ENCODE peak calls at places on chromosome 12, in four cellular contexts. One of them, this sample, is unnamed.

GRCh38 chr12:96121271-96121711 is 72.9 kb upstream of the ELK3 start:
- DNase-seq in nephron progenitor cell: no peak
- DNase-seq in HL-60: peak
- DNase-seq in activated gamma-delta T cell treated with Interleukin-2 at 50 U/mL for 16 hours: no peak
- DNase-seq in this sample: no peak

GRCh38 chr12:43206396-43206795 is 345.6 kb downstream of the ADAMTS20 start:
- DNase-seq in nephron progenitor cell: no peak
- DNase-seq in HL-60: no peak
- DNase-seq in activated gamma-delta T cell treated with Interleukin-2 at 50 U/mL for 16 hours: no peak
- DNase-seq in this sample: no peak

GRCh38 chr12:125092872-125093680 is 27.8 kb downstream of the AACS start:
- DNase-seq in HL-60: no peak
- DNase-seq in activated gamma-delta T cell treated with Interleukin-2 at 50 U/mL for 16 hours: no peak
- DNase-seq in nephron progenitor cell: no peak
- DNase-seq in this sample: peak

GRCh38 chr12:6494351-6494743 is 445 bp downstream of the NCAPD2 start:
- DNase-seq in nephron progenitor cell: peak
- DNase-seq in HL-60: peak
- DNase-seq in activated gamma-delta T cell treated with Interleukin-2 at 50 U/mL for 16 hours: no peak
- DNase-seq in this sample: no peak

GRCh38 chr12:6647083-6647604 is at the start of gene ACRBP:
- DNase-seq in activated gamma-delta T cell treated with Interleukin-2 at 50 U/mL for 16 hours: no peak
- DNase-seq in HL-60: peak
- DNase-seq in nephron progenitor cell: peak
- DNase-seq in this sample: peak

GRCh38 chr12:70609739-70610491 is 27.3 kb downstream of the PTPRB start:
- DNase-seq in nephron progenitor cell: peak
- DNase-seq in activated gamma-delta T cell treated with Interleukin-2 at 50 U/mL for 16 hours: no peak
- DNase-seq in HL-60: no peak
- DNase-seq in this sample: peak

GRCh38 chr12:12608557-12608957 is 3.1 kb upstream of the CREBL2 start:
- DNase-seq in activated gamma-delta T cell treated with Interleukin-2 at 50 U/mL for 16 hours: no peak
- DNase-seq in HL-60: no peak
- DNase-seq in nephron progenitor cell: no peak
- DNase-seq in this sample: no peak

GRCh38 chr12:57547366-57548315 is 649 bp upstream of the DCTN2 start:
- DNase-seq in HL-60: no peak
- DNase-seq in activated gamma-delta T cell treated with Interleukin-2 at 50 U/mL for 16 hours: no peak
- DNase-seq in nephron progenitor cell: no peak
- DNase-seq in this sample: no peak

GRCh38 chr12:63917864-63918742 is 73.6 kb downstream of the SRGAP1 start:
- DNase-seq in activated gamma-delta T cell treated with Interleukin-2 at 50 U/mL for 16 hours: no peak
- DNase-seq in nephron progenitor cell: peak
- DNase-seq in HL-60: peak
- DNase-seq in this sample: no peak

GRCh38 chr12:32671930-32672785 is 6.9 kb upstream of the DNM1L start:
- DNase-seq in activated gamma-delta T cell treated with Interleukin-2 at 50 U/mL for 16 hours: no peak
- DNase-seq in HL-60: peak
- DNase-seq in nephron progenitor cell: peak
- DNase-seq in this sample: no peak

GRCh38 chr12:49048953-49049352 is 11.6 kb downstream of the KMT2D start:
- DNase-seq in nephron progenitor cell: no peak
- DNase-seq in HL-60: no peak
- DNase-seq in activated gamma-delta T cell treated with Interleukin-2 at 50 U/mL for 16 hours: no peak
- DNase-seq in this sample: no peak

GRCh38 chr12:124469193-124469888 is 98.1 kb downstream of the NCOR2 start:
- DNase-seq in activated gamma-delta T cell treated with Interleukin-2 at 50 U/mL for 16 hours: no peak
- DNase-seq in nephron progenitor cell: no peak
- DNase-seq in HL-60: no peak
- DNase-seq in this sample: no peak

GRCh38 chr12:15152864-15153263 is 68.4 kb downstream of the RERG start:
- DNase-seq in nephron progenitor cell: no peak
- DNase-seq in activated gamma-delta T cell treated with Interleukin-2 at 50 U/mL for 16 hours: no peak
- DNase-seq in HL-60: no peak
- DNase-seq in this sample: no peak

GRCh38 chr12:51270847-51271518 is 768 bp upstream of the SMAGP start:
- DNase-seq in nephron progenitor cell: no peak
- DNase-seq in activated gamma-delta T cell treated with Interleukin-2 at 50 U/mL for 16 hours: no peak
- DNase-seq in HL-60: no peak
- DNase-seq in this sample: no peak

GRCh38 chr12:29241821-29242591 is 92.9 kb downstream of the FAR2 start:
- DNase-seq in activated gamma-delta T cell treated with Interleukin-2 at 50 U/mL for 16 hours: no peak
- DNase-seq in nephron progenitor cell: no peak
- DNase-seq in HL-60: peak
- DNase-seq in this sample: peak

GRCh38 chr12:95215925-95216324 is 1.3 kb downstream of the FGD6 start:
- DNase-seq in HL-60: no peak
- DNase-seq in nephron progenitor cell: no peak
- DNase-seq in activated gamma-delta T cell treated with Interleukin-2 at 50 U/mL for 16 hours: no peak
- DNase-seq in this sample: no peak

GRCh38 chr12:55847033-55847432 is 4.3 kb upstream of the MMP19 start:
- DNase-seq in nephron progenitor cell: no peak
- DNase-seq in HL-60: no peak
- DNase-seq in activated gamma-delta T cell treated with Interleukin-2 at 50 U/mL for 16 hours: no peak
- DNase-seq in this sample: peak

GRCh38 chr12:112169966-112170365 is 44.6 kb downstream of the TRAFD1 start:
- DNase-seq in HL-60: no peak
- DNase-seq in activated gamma-delta T cell treated with Interleukin-2 at 50 U/mL for 16 hours: no peak
- DNase-seq in nephron progenitor cell: no peak
- DNase-seq in this sample: no peak

GRCh38 chr12:76883151-76883550 is 4.3 kb upstream of the CSRP2 start:
- DNase-seq in HL-60: no peak
- DNase-seq in activated gamma-delta T cell treated with Interleukin-2 at 50 U/mL for 16 hours: no peak
- DNase-seq in nephron progenitor cell: no peak
- DNase-seq in this sample: no peak

GRCh38 chr12:75378354-75378753 is 12.5 kb upstream of the GLIPR1L2 start:
- DNase-seq in activated gamma-delta T cell treated with Interleukin-2 at 50 U/mL for 16 hours: no peak
- DNase-seq in HL-60: no peak
- DNase-seq in nephron progenitor cell: no peak
- DNase-seq in this sample: no peak

GRCh38 chr12:69330475-69331473 is 17.4 kb upstream of the LYZ start:
- DNase-seq in HL-60: no peak
- DNase-seq in nephron progenitor cell: peak
- DNase-seq in activated gamma-delta T cell treated with Interleukin-2 at 50 U/mL for 16 hours: peak
- DNase-seq in this sample: peak

GRCh38 chr12:108980831-108981618 is 39.8 kb downstream of the SVOP start:
- DNase-seq in activated gamma-delta T cell treated with Interleukin-2 at 50 U/mL for 16 hours: no peak
- DNase-seq in nephron progenitor cell: no peak
- DNase-seq in HL-60: no peak
- DNase-seq in this sample: no peak

GRCh38 chr12:114395755-114396152 is 10.2 kb downstream of the TBX5 start:
- DNase-seq in nephron progenitor cell: no peak
- DNase-seq in HL-60: no peak
- DNase-seq in activated gamma-delta T cell treated with Interleukin-2 at 50 U/mL for 16 hours: no peak
- DNase-seq in this sample: no peak

GRCh38 chr12:108532061-108532848 is 17.2 kb downstream of the FICD start:
- DNase-seq in activated gamma-delta T cell treated with Interleukin-2 at 50 U/mL for 16 hours: no peak
- DNase-seq in nephron progenitor cell: peak
- DNase-seq in HL-60: no peak
- DNase-seq in this sample: no peak

GRCh38 chr12:52010152-52010622 is 3.4 kb downstream of the TAMALIN start:
- DNase-seq in activated gamma-delta T cell treated with Interleukin-2 at 50 U/mL for 16 hours: no peak
- DNase-seq in nephron progenitor cell: peak
- DNase-seq in HL-60: no peak
- DNase-seq in this sample: peak

GRCh38 chr12:27504506-27504905 is 19.5 kb upstream of the PPFIBP1 start:
- DNase-seq in HL-60: no peak
- DNase-seq in nephron progenitor cell: no peak
- DNase-seq in activated gamma-delta T cell treated with Interleukin-2 at 50 U/mL for 16 hours: no peak
- DNase-seq in this sample: no peak

GRCh38 chr12:48237048-48237630 is 34.0 kb upstream of the OR10AD1 start:
- DNase-seq in activated gamma-delta T cell treated with Interleukin-2 at 50 U/mL for 16 hours: no peak
- DNase-seq in nephron progenitor cell: no peak
- DNase-seq in HL-60: no peak
- DNase-seq in this sample: no peak

GRCh38 chr12:4934651-4935050 is 24.9 kb downstream of the KCNA1 start:
- DNase-seq in activated gamma-delta T cell treated with Interleukin-2 at 50 U/mL for 16 hours: no peak
- DNase-seq in HL-60: no peak
- DNase-seq in nephron progenitor cell: no peak
- DNase-seq in this sample: no peak

GRCh38 chr12:117803013-117803412 is 165.8 kb downstream of the KSR2 start:
- DNase-seq in nephron progenitor cell: no peak
- DNase-seq in HL-60: no peak
- DNase-seq in activated gamma-delta T cell treated with Interleukin-2 at 50 U/mL for 16 hours: no peak
- DNase-seq in this sample: no peak

GRCh38 chr12:128872303-128872702 is 19.0 kb downstream of the GLT1D1 start:
- DNase-seq in activated gamma-delta T cell treated with Interleukin-2 at 50 U/mL for 16 hours: no peak
- DNase-seq in HL-60: no peak
- DNase-seq in nephron progenitor cell: no peak
- DNase-seq in this sample: no peak

GRCh38 chr12:23950011-23950774 is 723 bp upstream of the SOX5 start:
- DNase-seq in HL-60: no peak
- DNase-seq in nephron progenitor cell: peak
- DNase-seq in activated gamma-delta T cell treated with Interleukin-2 at 50 U/mL for 16 hours: no peak
- DNase-seq in this sample: peak

GRCh38 chr12:45182511-45182910 is 33.4 kb upstream of the ANO6 start:
- DNase-seq in activated gamma-delta T cell treated with Interleukin-2 at 50 U/mL for 16 hours: no peak
- DNase-seq in nephron progenitor cell: no peak
- DNase-seq in HL-60: no peak
- DNase-seq in this sample: no peak

GRCh38 chr12:23815810-23816209 is 133.7 kb downstream of the SOX5 start:
- DNase-seq in activated gamma-delta T cell treated with Interleukin-2 at 50 U/mL for 16 hours: no peak
- DNase-seq in HL-60: no peak
- DNase-seq in nephron progenitor cell: no peak
- DNase-seq in this sample: no peak

GRCh38 chr12:120490833-120491512 is 4.9 kb upstream of the DYNLL1 start:
- DNase-seq in HL-60: no peak
- DNase-seq in activated gamma-delta T cell treated with Interleukin-2 at 50 U/mL for 16 hours: no peak
- DNase-seq in nephron progenitor cell: no peak
- DNase-seq in this sample: no peak

GRCh38 chr12:130546494-130546893 is 169.6 kb downstream of the RIMBP2 start:
- DNase-seq in activated gamma-delta T cell treated with Interleukin-2 at 50 U/mL for 16 hours: no peak
- DNase-seq in nephron progenitor cell: no peak
- DNase-seq in HL-60: no peak
- DNase-seq in this sample: no peak

GRCh38 chr12:128644664-128645296 is 179.0 kb downstream of the SLC15A4 start:
- DNase-seq in HL-60: no peak
- DNase-seq in activated gamma-delta T cell treated with Interleukin-2 at 50 U/mL for 16 hours: peak
- DNase-seq in nephron progenitor cell: peak
- DNase-seq in this sample: no peak

GRCh38 chr12:45731376-45731775 is 1.9 kb downstream of the ARID2 start:
- DNase-seq in HL-60: no peak
- DNase-seq in nephron progenitor cell: no peak
- DNase-seq in activated gamma-delta T cell treated with Interleukin-2 at 50 U/mL for 16 hours: no peak
- DNase-seq in this sample: no peak

GRCh38 chr12:34399631-34400422 is 377.5 kb downstream of the ALG10 start:
- DNase-seq in HL-60: no peak
- DNase-seq in nephron progenitor cell: no peak
- DNase-seq in activated gamma-delta T cell treated with Interleukin-2 at 50 U/mL for 16 hours: peak
- DNase-seq in this sample: peak

This sample was measured in left cardiac atrium.